ENCODE peak calls at places on chromosome 9, in six cellular contexts. E is memory B cell; I is left cardiac atrium; J is GM04503; L is left colon; N is activated T-cell treated with anti-CD3 and anti-CD28 coated beads, Interleukin-2, amount 50 U/mL, for 24 hours. B is an unnamed sample.

GRCh38 chr9:87642330-87643110 is 83.4 kb upstream of the CTSL start:
- DNase-seq in E (no peak), I (no peak), J (no peak), L (no peak), N (no peak), B (no peak)

GRCh38 chr9:26669641-26670040 is 223.0 kb downstream of the CAAP1 start:
- DNase-seq in E (no peak), I (no peak), J (no peak), L (no peak), N (no peak), B (no peak)

GRCh38 chr9:91156451-91157234 is 205.1 kb downstream of the AUH start:
- DNase-seq in E (no peak), I (no peak), J (no peak), L (peak), N (no peak), B (no peak)

GRCh38 chr9:6575324-6575758 is 70.2 kb downstream of the GLDC start:
- DNase-seq in E (peak), I (no peak), J (no peak), L (no peak), N (no peak), B (no peak)

GRCh38 chr9:2622361-2623045 is 916 bp downstream of the VLDLR start:
- DNase-seq in E (peak), I (peak), J (no peak), L (peak), N (no peak), B (peak)

GRCh38 chr9:2919347-2919746 is 75.5 kb upstream of the PUM3 start:
- DNase-seq in E (no peak), I (no peak), J (peak), L (no peak), N (no peak), B (no peak)

GRCh38 chr9:89359636-89360315 is 41.5 kb downstream of the SECISBP2 start:
- DNase-seq in E (no peak), I (peak), J (no peak), L (no peak), N (no peak), B (no peak)

GRCh38 chr9:127554966-127555829 is 56.9 kb upstream of the STXBP1 start:
- DNase-seq in E (no peak), I (no peak), J (no peak), L (no peak), N (no peak), B (no peak)

GRCh38 chr9:82148849-82149544 is 160.4 kb downstream of the SPATA31D1 start:
- DNase-seq in E (no peak), I (no peak), J (peak), L (no peak), N (no peak), B (no peak)